ENCODE peak calls at places on chromosomes 13 and 19, in seven cellular contexts. Z is mesothelial cell of epicardium, R is kidney epithelial cell, P is AG04450, O is natural killer cell, S is left ventricle myocardium inferior, Y is tibial artery. U is an unnamed sample.

GRCh38 chr19:29487432-29487831 is 38.4 kb upstream of the VSTM2B start:
- DNase-seq in Y (no peak), S (no peak), P (no peak), R (no peak), Z (peak; percentile 14), O (no peak), U (no peak)

GRCh38 chr19:42352893-42353259 is 27.4 kb downstream of the MEGF8 start:
- DNase-seq in R (no peak), Z (no peak), O (no peak), P (no peak), S (no peak), Y (no peak), U (no peak)

GRCh38 chr19:34963531-34964406 is at the start of gene ZNF792:
- DNase-seq in P (peak; percentile 4), R (no peak), S (peak; percentile 69), O (peak; percentile 40), Z (peak; percentile 74), Y (peak; percentile 78), U (peak; percentile 66)

GRCh38 chr19:49666120-49666444 is 349 bp downstream of the BCL2L12 start:
- DNase-seq in Z (no peak), R (no peak), P (no peak), S (no peak), Y (no peak), O (no peak), U (no peak)

GRCh38 chr19:12956446-12957388 is at the start of gene GADD45GIP1:
- DNase-seq in P (no peak), Z (peak; percentile 69), R (no peak), Y (peak; percentile 83), O (peak; percentile 74), S (peak; percentile 83), U (peak; percentile 71)

GRCh38 chr13:98158172-98158907 is 15.4 kb downstream of the FARP1 start:
- DNase-seq in Z (no peak), R (no peak), P (no peak), Y (no peak), S (peak; percentile 24), O (no peak), U (no peak)

GRCh38 chr13:38758278-38758677 is 71.4 kb downstream of the FREM2 start:
- DNase-seq in R (no peak), Z (peak; percentile 40), O (no peak), S (no peak), Y (no peak), P (no peak), U (no peak)

GRCh38 chr13:111521691-111522229 is 201.3 kb downstream of the TEX29 start:
- DNase-seq in O (no peak), Y (no peak), Z (no peak), R (no peak), P (no peak), S (no peak), U (no peak)

DNA sequence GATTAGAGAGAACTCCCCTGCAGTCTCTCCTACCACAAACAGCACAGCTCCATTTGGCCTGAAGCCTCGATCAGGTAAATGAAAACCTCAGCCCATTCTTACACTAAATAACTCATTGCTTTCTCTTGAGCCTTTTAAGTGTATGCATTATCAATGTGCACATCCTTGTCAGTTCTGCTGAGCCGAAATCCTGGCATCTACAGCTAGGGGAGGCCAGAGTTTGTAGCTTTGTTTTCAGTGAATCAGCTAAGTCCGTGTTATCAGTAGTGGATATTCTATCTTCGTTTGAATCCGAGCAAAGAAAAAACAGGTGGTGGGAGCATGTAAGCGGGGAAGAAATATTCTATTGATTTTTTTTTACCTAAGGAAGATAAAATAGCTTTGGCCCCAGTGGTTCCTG is 84.4 kb downstream of the ESD start:
- DNase-seq in Z (no peak), O (no peak), S (no peak), P (no peak), Y (no peak), R (no peak), U (no peak)
- TF ChIP-seq CTCF in Z (no peak), O (no peak), S (no peak), P (peak; percentile 21), Y (no peak), R (peak; percentile 26), U (no peak)

GRCh38 chr19:54449701-54450069 is 686 bp downstream of the LENG8 start:
- DNase-seq in Y (no peak), R (no peak), O (no peak), P (no peak), Z (no peak), S (no peak), U (no peak)

GRCh38 chr19:54451997-54452396 is 3.0 kb downstream of the LENG8 start:
- DNase-seq in R (no peak), S (no peak), P (no peak), Z (no peak), O (no peak), Y (no peak), U (no peak)

GRCh38 chr19:54451331-54451871 is 2.4 kb downstream of the LENG8 start:
- DNase-seq in Z (no peak), P (no peak), S (no peak), O (no peak), R (no peak), Y (no peak), U (no peak)

GRCh38 chr19:54448037-54448773 is 794 bp upstream of the LENG8 start:
- DNase-seq in Z (no peak), S (peak; percentile 52), R (no peak), P (peak; percentile 29), Y (no peak), O (peak; percentile 54), U (peak; percentile 38)

GRCh38 chr19:54448774-54449700 is at the start of gene LENG8:
- DNase-seq in P (peak; percentile 95), S (peak; percentile 98), R (peak; percentile 77), O (peak; percentile 98), Z (peak; percentile 95), Y (peak; percentile 99), U (peak; percentile 92)
- TF ChIP-seq CTCF in P (no peak), S (no peak), R (no peak), O (no peak), Z (no peak), Y (no peak), U (no peak)

GRCh38 chr19:58406818-58407657 is 1.4 kb upstream of the ZNF584 start:
- DNase-seq in Z (no peak), O (no peak), P (no peak), S (no peak), Y (no peak), R (no peak), U (no peak)
- TF ChIP-seq CTCF in Z (peak; percentile 51), O (no peak), P (peak; percentile 48), S (peak; percentile 32), Y (no peak), R (peak; percentile 39), U (peak; percentile 59)

GRCh38 chr13:61258185-61258584 is 157.5 kb downstream of the PCDH20 start:
- DNase-seq in O (no peak), R (no peak), S (no peak), Y (no peak), P (no peak), Z (no peak), U (no peak)
- TF ChIP-seq CTCF in O (no peak), R (no peak), S (no peak), Y (no peak), P (no peak), Z (no peak), U (no peak)

DNA sequence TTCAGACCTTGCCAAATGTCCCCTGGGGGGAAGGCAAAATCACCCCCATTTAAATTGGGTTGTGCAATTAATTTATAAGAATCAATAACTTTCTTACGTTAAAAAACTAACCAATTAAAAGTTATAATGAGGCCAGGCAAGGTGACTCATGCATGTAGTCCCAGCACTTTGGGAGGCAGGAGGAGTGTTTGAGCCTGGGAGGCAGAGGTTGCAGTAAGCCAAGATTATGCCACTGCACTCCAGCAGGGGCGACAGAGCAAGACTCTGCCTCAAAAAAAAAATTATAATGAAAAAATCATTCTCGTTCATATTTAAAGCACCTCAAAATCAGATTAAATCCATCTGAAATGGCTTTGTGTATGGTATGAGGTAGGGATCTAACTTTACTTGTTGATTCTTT is 18.4 kb upstream of the SIGLEC14 start:
- DNase-seq in Z (no peak), Y (no peak), R (no peak), S (no peak), O (no peak), P (no peak), U (no peak)
- TF ChIP-seq CTCF in Z (no peak), Y (no peak), R (peak; percentile 5), S (no peak), O (no peak), P (peak; percentile 41), U (peak; percentile 15)

GRCh38 chr13:23899555-23899954 is 2.3 kb upstream of the C1QTNF9B start:
- DNase-seq in Y (no peak), O (no peak), Z (no peak), R (no peak), P (peak; percentile 61), S (no peak), U (peak; percentile 36)
- TF ChIP-seq CTCF in Y (no peak), O (peak; percentile 50), Z (peak; percentile 71), R (peak; percentile 61), P (peak; percentile 62), S (peak; percentile 78), U (peak; percentile 74)